ENCODE peak calls at places on chromosomes 12 and 14, in four cellular contexts. One of them, this sample, is unnamed.

GRCh38 chr12:48296586-48297396 is 53.9 kb downstream of the ZNF641 start:
- DNase-seq in astrocyte of the hippocampus: peak
- DNase-seq in activated CD4-positive, alpha-beta T cell treated with anti-CD3 and anti-CD28 coated beads, Interleukin-2, amount 50 U/mL, for 24 hours: peak
- DNase-seq in CD14-positive monocyte: no peak
- DNase-seq in this sample: peak

GRCh38 chr12:72872488-72872887 is 600.3 kb downstream of the TRHDE start:
- DNase-seq in activated CD4-positive, alpha-beta T cell treated with anti-CD3 and anti-CD28 coated beads, Interleukin-2, amount 50 U/mL, for 24 hours: no peak
- DNase-seq in CD14-positive monocyte: no peak
- DNase-seq in astrocyte of the hippocampus: no peak
- DNase-seq in this sample: no peak

GRCh38 chr14:34912182-34912581 is 37.0 kb upstream of the BAZ1A start:
- DNase-seq in astrocyte of the hippocampus: no peak
- DNase-seq in activated CD4-positive, alpha-beta T cell treated with anti-CD3 and anti-CD28 coated beads, Interleukin-2, amount 50 U/mL, for 24 hours: no peak
- DNase-seq in CD14-positive monocyte: no peak
- DNase-seq in this sample: no peak

GRCh38 chr12:49706351-49707126 is 666 bp downstream of the FMNL3 start:
- DNase-seq in astrocyte of the hippocampus: peak
- DNase-seq in CD14-positive monocyte: no peak
- DNase-seq in activated CD4-positive, alpha-beta T cell treated with anti-CD3 and anti-CD28 coated beads, Interleukin-2, amount 50 U/mL, for 24 hours: no peak
- DNase-seq in this sample: no peak

GRCh38 chr12:107291018-107291417 is 197.7 kb upstream of the CRY1 start:
- DNase-seq in activated CD4-positive, alpha-beta T cell treated with anti-CD3 and anti-CD28 coated beads, Interleukin-2, amount 50 U/mL, for 24 hours: no peak
- DNase-seq in astrocyte of the hippocampus: no peak
- DNase-seq in CD14-positive monocyte: no peak
- DNase-seq in this sample: no peak

GRCh38 chr14:103730490-103731035 is 15.0 kb downstream of the ZFYVE21 start:
- DNase-seq in CD14-positive monocyte: no peak
- DNase-seq in activated CD4-positive, alpha-beta T cell treated with anti-CD3 and anti-CD28 coated beads, Interleukin-2, amount 50 U/mL, for 24 hours: no peak
- DNase-seq in astrocyte of the hippocampus: peak
- DNase-seq in this sample: no peak

GRCh38 chr14:99189201-99189801 is 82.7 kb downstream of the BCL11B start:
- DNase-seq in astrocyte of the hippocampus: peak
- DNase-seq in CD14-positive monocyte: no peak
- DNase-seq in activated CD4-positive, alpha-beta T cell treated with anti-CD3 and anti-CD28 coated beads, Interleukin-2, amount 50 U/mL, for 24 hours: no peak
- DNase-seq in this sample: no peak

GRCh38 chr12:43098078-43098477 is 453.9 kb downstream of the ADAMTS20 start:
- DNase-seq in activated CD4-positive, alpha-beta T cell treated with anti-CD3 and anti-CD28 coated beads, Interleukin-2, amount 50 U/mL, for 24 hours: no peak
- DNase-seq in astrocyte of the hippocampus: no peak
- DNase-seq in CD14-positive monocyte: no peak
- DNase-seq in this sample: no peak

GRCh38 chr12:124624823-124625222 is 57.4 kb upstream of the NCOR2 start:
- DNase-seq in astrocyte of the hippocampus: no peak
- DNase-seq in CD14-positive monocyte: no peak
- DNase-seq in activated CD4-positive, alpha-beta T cell treated with anti-CD3 and anti-CD28 coated beads, Interleukin-2, amount 50 U/mL, for 24 hours: no peak
- DNase-seq in this sample: no peak

GRCh38 chr14:96303981-96304380 is 48.0 kb downstream of the BDKRB1 start:
- DNase-seq in astrocyte of the hippocampus: no peak
- DNase-seq in activated CD4-positive, alpha-beta T cell treated with anti-CD3 and anti-CD28 coated beads, Interleukin-2, amount 50 U/mL, for 24 hours: no peak
- DNase-seq in CD14-positive monocyte: no peak
- DNase-seq in this sample: no peak

GRCh38 chr14:55448146-55448614 is 7.8 kb upstream of the TBPL2 start:
- DNase-seq in activated CD4-positive, alpha-beta T cell treated with anti-CD3 and anti-CD28 coated beads, Interleukin-2, amount 50 U/mL, for 24 hours: no peak
- DNase-seq in astrocyte of the hippocampus: peak
- DNase-seq in CD14-positive monocyte: no peak
- DNase-seq in this sample: peak

GRCh38 chr12:29620030-29620429 is 122.5 kb upstream of the OVCH1 start:
- DNase-seq in CD14-positive monocyte: no peak
- DNase-seq in astrocyte of the hippocampus: no peak
- DNase-seq in activated CD4-positive, alpha-beta T cell treated with anti-CD3 and anti-CD28 coated beads, Interleukin-2, amount 50 U/mL, for 24 hours: no peak
- DNase-seq in this sample: no peak

GRCh38 chr12:132597333-132598283 is 12.8 kb downstream of the LRCOL1 start:
- DNase-seq in activated CD4-positive, alpha-beta T cell treated with anti-CD3 and anti-CD28 coated beads, Interleukin-2, amount 50 U/mL, for 24 hours: no peak
- DNase-seq in astrocyte of the hippocampus: peak
- DNase-seq in CD14-positive monocyte: no peak
- DNase-seq in this sample: no peak

GRCh38 chr12:109544955-109545531 is 28.3 kb downstream of the MMAB start:
- DNase-seq in astrocyte of the hippocampus: peak
- DNase-seq in CD14-positive monocyte: no peak
- DNase-seq in activated CD4-positive, alpha-beta T cell treated with anti-CD3 and anti-CD28 coated beads, Interleukin-2, amount 50 U/mL, for 24 hours: no peak
- DNase-seq in this sample: no peak

GRCh38 chr14:103638594-103638993 is 9.6 kb downstream of the KLC1 start:
- DNase-seq in CD14-positive monocyte: no peak
- DNase-seq in astrocyte of the hippocampus: no peak
- DNase-seq in activated CD4-positive, alpha-beta T cell treated with anti-CD3 and anti-CD28 coated beads, Interleukin-2, amount 50 U/mL, for 24 hours: no peak
- DNase-seq in this sample: no peak

GRCh38 chr12:66331814-66332213 is 29.5 kb downstream of the HELB start:
- DNase-seq in activated CD4-positive, alpha-beta T cell treated with anti-CD3 and anti-CD28 coated beads, Interleukin-2, amount 50 U/mL, for 24 hours: no peak
- DNase-seq in CD14-positive monocyte: no peak
- DNase-seq in astrocyte of the hippocampus: peak
- DNase-seq in this sample: no peak

GRCh38 chr14:36091096-36091495 is 85.4 kb downstream of the PTCSC3 start:
- DNase-seq in activated CD4-positive, alpha-beta T cell treated with anti-CD3 and anti-CD28 coated beads, Interleukin-2, amount 50 U/mL, for 24 hours: no peak
- DNase-seq in astrocyte of the hippocampus: peak
- DNase-seq in CD14-positive monocyte: no peak
- DNase-seq in this sample: no peak

GRCh38 chr14:105528859-105529505 is 2.6 kb downstream of the TMEM121 start:
- DNase-seq in astrocyte of the hippocampus: no peak
- DNase-seq in CD14-positive monocyte: no peak
- DNase-seq in activated CD4-positive, alpha-beta T cell treated with anti-CD3 and anti-CD28 coated beads, Interleukin-2, amount 50 U/mL, for 24 hours: no peak
- DNase-seq in this sample: peak

This sample was measured in trophoblast cell.